ENCODE peak calls at places on chromosome X, in nine cellular contexts. X, P, D, E, R, A, I, Q and L are unnamed samples. For H3K9me3, the result is how much of the 10 kb centered on the place peaks cover.

GRCh38 chrX:109714340-109714958 is 18.6 kb downstream of the ACSL4 start:
- DNase-seq in X (no peak), P (no peak), D (peak), E (peak), R (no peak), A (no peak), I (peak), Q (no peak), L (no peak)

GRCh38 chrX:22963186-22963585 is 36.6 kb upstream of the DDX53 start:
- DNase-seq in X (no peak), P (no peak), D (no peak), E (no peak), R (no peak), A (no peak), I (no peak), Q (no peak), L (no peak)

GRCh38 chrX:149950681-149951080 is 12.4 kb upstream of the EOLA2 start:
- DNase-seq in X (no peak), P (no peak), D (peak), E (no peak), R (no peak), A (no peak), I (peak), Q (peak), L (no peak)

GRCh38 chrX:71372388-71372787 is 6.2 kb downstream of the TAF1 start:
- DNase-seq in X (no peak), P (no peak), D (no peak), E (no peak), R (no peak), A (no peak), I (no peak), Q (no peak), L (no peak)

GRCh38 chrX:72060196-72060974 is 71.3 kb downstream of the RTL5 start:
- DNase-seq in X (no peak), P (no peak), D (no peak), E (no peak), R (no peak), A (no peak), I (peak), Q (no peak), L (no peak)

GRCh38 chrX:39857780-39858179 is 240.0 kb downstream of the BCOR start:
- DNase-seq in X (no peak), P (no peak), D (no peak), E (no peak), R (no peak), A (no peak), I (no peak), Q (no peak), L (no peak)

GRCh38 chrX:15206306-15206705 is 63.6 kb downstream of the ASB9 start:
- DNase-seq in X (no peak), P (no peak), D (no peak), E (no peak), R (no peak), A (no peak), I (no peak), Q (no peak), L (no peak)

GRCh38 chrX:73855546-73855945 is 292.5 kb downstream of the CHIC1 start:
- DNase-seq in X (peak), P (peak), D (peak), E (no peak), R (peak), A (peak), I (peak), Q (peak), L (no peak)

GRCh38 chrX:38817004-38817703 is 15.9 kb downstream of the MID1IP1 start:
- DNase-seq in X (peak), P (peak), D (no peak), E (no peak), R (peak), A (no peak), I (peak), Q (peak), L (no peak)

GRCh38 chrX:49838374-49838773 is 9.3 kb downstream of the PAGE4 start:
- DNase-seq in X (no peak), P (no peak), D (peak), E (no peak), R (no peak), A (no peak), I (peak), Q (no peak), L (no peak)

GRCh38 chrX:9842541-9842940 is 56.3 kb downstream of the SHROOM2 start:
- DNase-seq in X (no peak), P (no peak), D (no peak), E (no peak), R (no peak), A (no peak), I (no peak), Q (no peak), L (no peak)

DNA sequence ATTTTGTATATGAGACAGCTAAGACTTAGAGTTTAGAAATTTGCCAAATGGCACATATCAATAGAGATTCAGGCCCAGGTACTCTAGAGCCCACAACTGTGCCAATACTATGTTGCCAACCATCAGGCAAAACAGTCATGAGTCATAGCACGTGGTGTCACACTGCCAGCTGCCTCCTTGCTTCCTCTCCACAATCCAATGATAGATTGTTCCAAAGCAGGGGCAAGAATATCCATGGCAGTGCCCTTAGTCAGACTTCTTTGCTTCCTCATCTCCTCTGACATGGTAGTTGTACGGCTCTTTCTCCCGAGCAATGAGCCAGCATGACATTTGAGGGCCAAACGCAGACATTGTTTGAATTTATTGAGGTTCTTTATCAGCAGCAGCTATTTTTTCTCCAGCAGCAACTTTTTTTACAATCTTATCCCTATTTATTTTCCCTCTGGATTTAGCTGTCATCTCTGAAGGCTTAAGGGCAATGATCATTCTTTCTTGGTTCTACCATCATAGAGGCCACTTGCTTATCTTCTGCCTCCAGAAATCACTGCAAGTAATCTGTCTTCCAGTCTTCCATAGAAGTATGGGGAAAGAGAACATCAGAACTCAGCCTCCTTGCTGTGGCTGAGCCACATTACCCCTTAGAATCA is 169.7 kb downstream of the COL4A6 start:
- DNase-seq in X (no peak), P (no peak), D (no peak), E (no peak), R (no peak), A (no peak), I (no peak), Q (no peak), L (no peak)
- H3K9me3 ChIP-seq in X (under half), P (under half), D (under half), E (under half), R (under half), A (under half), I (under half), Q (under half), L (under half)

GRCh38 chrX:2708016-2708415 is 16.9 kb downstream of the CD99 start:
- DNase-seq in X (no peak), P (no peak), D (no peak), E (no peak), R (no peak), A (no peak), I (peak), Q (no peak), L (no peak)
- TF ChIP-seq CTCF in X (no peak), P (no peak), D (no peak), E (no peak), R (no peak), A (no peak), I (no peak), Q (no peak), L (no peak)

GRCh38 chrX:617401-617800 is 13.2 kb upstream of the SHOX start:
- DNase-seq in X (no peak), P (no peak), D (no peak), E (no peak), R (no peak), A (peak), I (no peak), Q (no peak), L (no peak)
- H3K9me3 ChIP-seq in X (under half), P (under half), D (under half), E (under half), R (under half), A (under half), I (under half), Q (under half), L (under half)

GRCh38 chrX:25343060-25343459 is 327.3 kb upstream of the ARX start:
- DNase-seq in X (no peak), P (no peak), D (no peak), E (no peak), R (no peak), A (no peak), I (no peak), Q (no peak), L (no peak)
- TF ChIP-seq CTCF in X (no peak), P (no peak), D (no peak), E (no peak), R (no peak), A (no peak), I (no peak), Q (no peak), L (no peak)

GRCh38 chrX:153525451-153525850 is 8.0 kb downstream of the ATP2B3 start:
- DNase-seq in X (no peak), P (no peak), D (no peak), E (no peak), R (no peak), A (no peak), I (no peak), Q (no peak), L (no peak)
- H3K9me3 ChIP-seq in X (under half), P (under half), D (under half), E (under half), R (under half), A (under half), I (under half), Q (under half), L (under half)

GRCh38 chrX:80285131-80285773 is 135.0 kb upstream of the TENT5D start:
- DNase-seq in X (no peak), P (no peak), D (no peak), E (no peak), R (no peak), A (no peak), I (peak), Q (no peak), L (no peak)

DNA sequence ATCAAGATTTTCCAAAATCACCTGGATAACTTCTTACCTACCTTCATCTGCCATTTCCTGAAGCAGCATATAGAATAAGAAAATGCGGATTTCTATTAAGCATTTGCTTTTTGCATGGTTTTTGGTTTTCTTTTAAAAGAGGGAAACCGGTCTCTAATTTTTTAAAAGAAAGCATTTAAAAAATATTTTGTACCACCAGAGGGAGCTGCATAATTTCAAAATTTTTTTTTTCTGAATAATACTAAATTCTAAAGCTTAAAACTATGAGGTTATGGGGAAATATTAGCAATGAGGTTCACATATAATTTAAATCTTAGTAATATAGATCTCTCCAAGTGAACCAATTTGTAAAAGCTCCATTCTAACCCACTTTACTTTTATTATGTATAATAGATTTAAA is 137.7 kb upstream of the TENT5D start:
- DNase-seq in X (no peak), P (no peak), D (no peak), E (no peak), R (no peak), A (no peak), I (no peak), Q (no peak), L (no peak)
- TF ChIP-seq CTCF in X (no peak), P (no peak), D (no peak), E (peak), R (no peak), A (peak), I (peak), Q (peak), L (no peak)

DNA sequence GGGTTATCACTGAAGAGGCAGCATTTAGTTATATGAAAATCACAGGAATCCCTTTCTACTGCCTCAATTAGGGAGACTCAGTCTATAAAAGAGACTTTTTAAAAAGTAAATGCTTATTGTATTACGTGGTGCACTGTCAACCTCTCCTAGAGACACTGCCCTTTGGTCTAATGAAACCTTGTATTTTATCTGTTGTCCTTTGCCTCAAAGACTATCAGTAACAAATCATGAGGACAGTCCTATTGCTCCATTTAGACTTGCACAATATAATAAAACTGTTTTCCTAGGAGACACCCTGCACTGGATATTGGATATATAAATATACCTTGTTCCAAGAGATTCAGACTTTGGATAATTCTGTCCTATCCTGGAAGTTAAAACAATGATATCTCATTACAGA is 34.2 kb downstream of the VCX3A start:
- DNase-seq in X (no peak), P (no peak), D (no peak), E (no peak), R (no peak), A (no peak), I (no peak), Q (no peak), L (no peak)
- H3K9me3 ChIP-seq in X (under half), P (under half), D (under half), E (under half), R (under half), A (under half), I (under half), Q (under half), L (under half)

GRCh38 chrX:154384284-154384892 is 5.3 kb downstream of the EMD start:
- DNase-seq in X (no peak), P (no peak), D (no peak), E (no peak), R (peak), A (no peak), I (no peak), Q (no peak), L (peak)
- TF ChIP-seq CTCF in X (peak), P (peak), D (no peak), E (no peak), R (no peak), A (peak), I (peak), Q (peak), L (peak)

GRCh38 chrX:29641461-29641860 is 573.9 kb upstream of the MAGEB2 start:
- DNase-seq in X (no peak), P (no peak), D (no peak), E (no peak), R (no peak), A (no peak), I (no peak), Q (no peak), L (no peak)
- H3K9me3 ChIP-seq in X (under half), P (under half), D (under half), E (under half), R (under half), A (under half), I (under half), Q (under half), L (under half)

GRCh38 chrX:106404512-106404911 is 207.3 kb upstream of the RADX start:
- DNase-seq in X (no peak), P (no peak), D (peak), E (no peak), R (no peak), A (no peak), I (no peak), Q (no peak), L (no peak)
- TF ChIP-seq CTCF in X (no peak), P (peak), D (peak), E (peak), R (no peak), A (no peak), I (no peak), Q (no peak), L (no peak)